ENCODE peak calls at places on chromosomes 5 and 9, in ten cellular contexts. I, D, R, C, E, P, F, J, L and U are unnamed samples.

GRCh38 chr9:82011133-82011532 is 22.6 kb downstream of the SPATA31D1 start:
- DNase-seq in I (no peak), D (no peak), R (no peak), C (no peak), E (no peak), P (no peak), F (no peak), J (no peak), L (no peak), U (no peak)

GRCh38 chr9:122120672-122121071 is 27.6 kb upstream of the TTLL11 start:
- DNase-seq in I (no peak), D (no peak), R (no peak), C (no peak), E (no peak), P (no peak), F (no peak), J (no peak), L (no peak), U (no peak)

GRCh38 chr9:76687861-76688374 is 76.3 kb upstream of the PCA3 start:
- DNase-seq in I (peak), D (no peak), R (no peak), C (no peak), E (no peak), P (no peak), F (no peak), J (no peak), L (no peak), U (no peak)

GRCh38 chr9:93813687-93814560 is 141.2 kb downstream of the BARX1 start:
- DNase-seq in I (no peak), D (peak), R (no peak), C (no peak), E (no peak), P (peak), F (no peak), J (no peak), L (no peak), U (no peak)

GRCh38 chr5:173800340-173800739 is 87.8 kb upstream of the CPEB4 start:
- DNase-seq in I (no peak), D (no peak), R (no peak), C (no peak), E (no peak), P (no peak), F (no peak), J (no peak), L (no peak), U (no peak)

GRCh38 chr5:21142791-21143190 is 1154.8 kb upstream of the CDH18 start:
- DNase-seq in I (no peak), D (no peak), R (no peak), C (no peak), E (no peak), P (no peak), F (no peak), J (no peak), L (no peak), U (no peak)

GRCh38 chr5:19988447-19988846 is 447 bp upstream of the CDH18 start:
- DNase-seq in I (no peak), D (no peak), R (no peak), C (no peak), E (no peak), P (no peak), F (no peak), J (no peak), L (no peak), U (no peak)

GRCh38 chr9:22208846-22209585 is 199.9 kb upstream of the CDKN2B start:
- DNase-seq in I (no peak), D (no peak), R (no peak), C (no peak), E (no peak), P (no peak), F (no peak), J (no peak), L (no peak), U (no peak)

GRCh38 chr9:8652282-8652681 is 852.7 kb upstream of the DMAC1 start:
- DNase-seq in I (no peak), D (no peak), R (no peak), C (no peak), E (no peak), P (no peak), F (no peak), J (no peak), L (no peak), U (no peak)

GRCh38 chr9:137371521-137371941 is 51.4 kb downstream of the EXD3 start:
- DNase-seq in I (no peak), D (no peak), R (no peak), C (peak), E (no peak), P (peak), F (no peak), J (peak), L (no peak), U (peak)

GRCh38 chr5:100792781-100793180 is 110.3 kb downstream of the ST8SIA4 start:
- DNase-seq in I (no peak), D (no peak), R (no peak), C (no peak), E (no peak), P (no peak), F (no peak), J (no peak), L (no peak), U (no peak)

GRCh38 chr5:99248066-99248465 is 319.3 kb upstream of the CHD1 start:
- DNase-seq in I (no peak), D (no peak), R (no peak), C (no peak), E (no peak), P (no peak), F (no peak), J (no peak), L (no peak), U (no peak)

GRCh38 chr5:160133071-160133917 is 14.0 kb upstream of the PWWP2A start:
- DNase-seq in I (peak), D (no peak), R (no peak), C (no peak), E (peak), P (peak), F (peak), J (peak), L (no peak), U (peak)

GRCh38 chr9:20753761-20754160 is 69.7 kb downstream of the FOCAD start:
- DNase-seq in I (no peak), D (no peak), R (no peak), C (no peak), E (no peak), P (no peak), F (no peak), J (no peak), L (no peak), U (no peak)

GRCh38 chr9:122239722-122240121 is 11.0 kb upstream of the LHX6 start:
- DNase-seq in I (no peak), D (no peak), R (no peak), C (no peak), E (no peak), P (no peak), F (no peak), J (no peak), L (no peak), U (no peak)

GRCh38 chr9:36092014-36092413 is 44.5 kb upstream of the GLIPR2 start:
- DNase-seq in I (no peak), D (no peak), R (no peak), C (no peak), E (no peak), P (no peak), F (no peak), J (no peak), L (no peak), U (no peak)

GRCh38 chr5:553874-554273 is 29.6 kb upstream of the SLC9A3 start:
- DNase-seq in I (peak), D (peak), R (peak), C (no peak), E (no peak), P (no peak), F (no peak), J (no peak), L (no peak), U (no peak)

GRCh38 chr5:65338606-65339151 is 143.0 kb downstream of the ADAMTS6 start:
- DNase-seq in I (no peak), D (no peak), R (no peak), C (no peak), E (no peak), P (no peak), F (no peak), J (no peak), L (no peak), U (peak)

GRCh38 chr5:35129276-35129675 is 81.5 kb upstream of the AGXT2 start:
- DNase-seq in I (no peak), D (no peak), R (no peak), C (no peak), E (no peak), P (no peak), F (no peak), J (no peak), L (no peak), U (no peak)

GRCh38 chr9:87836951-87837715 is 45.5 kb upstream of the SPATA31E1 start:
- DNase-seq in I (no peak), D (no peak), R (no peak), C (no peak), E (no peak), P (no peak), F (no peak), J (no peak), L (no peak), U (no peak)

GRCh38 chr5:96245401-96246091 is 187.5 kb downstream of the PCSK1 start:
- DNase-seq in I (no peak), D (no peak), R (no peak), C (no peak), E (no peak), P (no peak), F (no peak), J (no peak), L (peak), U (no peak)

GRCh38 chr9:125889122-125889523 is 141.9 kb downstream of the PBX3 start:
- DNase-seq in I (no peak), D (no peak), R (no peak), C (peak), E (no peak), P (peak), F (no peak), J (peak), L (no peak), U (peak)

GRCh38 chr5:80140496-80140895 is 105.3 kb downstream of the THBS4 start:
- DNase-seq in I (no peak), D (no peak), R (no peak), C (no peak), E (no peak), P (no peak), F (no peak), J (no peak), L (no peak), U (no peak)

GRCh38 chr5:174935854-174936474 is 211.6 kb downstream of the MSX2 start:
- DNase-seq in I (peak), D (peak), R (peak), C (peak), E (peak), P (no peak), F (no peak), J (no peak), L (peak), U (peak)

GRCh38 chr9:89850633-89851325 is 246.0 kb downstream of the GADD45G start:
- DNase-seq in I (peak), D (peak), R (no peak), C (peak), E (no peak), P (no peak), F (no peak), J (no peak), L (no peak), U (no peak)

GRCh38 chr5:31209341-31209740 is 15.9 kb downstream of the CDH6 start:
- DNase-seq in I (no peak), D (no peak), R (no peak), C (no peak), E (no peak), P (no peak), F (no peak), J (no peak), L (no peak), U (no peak)

GRCh38 chr9:82488702-82489578 is 500.4 kb downstream of the SPATA31D1 start:
- DNase-seq in I (peak), D (no peak), R (no peak), C (no peak), E (no peak), P (no peak), F (no peak), J (no peak), L (peak), U (no peak)

DNA sequence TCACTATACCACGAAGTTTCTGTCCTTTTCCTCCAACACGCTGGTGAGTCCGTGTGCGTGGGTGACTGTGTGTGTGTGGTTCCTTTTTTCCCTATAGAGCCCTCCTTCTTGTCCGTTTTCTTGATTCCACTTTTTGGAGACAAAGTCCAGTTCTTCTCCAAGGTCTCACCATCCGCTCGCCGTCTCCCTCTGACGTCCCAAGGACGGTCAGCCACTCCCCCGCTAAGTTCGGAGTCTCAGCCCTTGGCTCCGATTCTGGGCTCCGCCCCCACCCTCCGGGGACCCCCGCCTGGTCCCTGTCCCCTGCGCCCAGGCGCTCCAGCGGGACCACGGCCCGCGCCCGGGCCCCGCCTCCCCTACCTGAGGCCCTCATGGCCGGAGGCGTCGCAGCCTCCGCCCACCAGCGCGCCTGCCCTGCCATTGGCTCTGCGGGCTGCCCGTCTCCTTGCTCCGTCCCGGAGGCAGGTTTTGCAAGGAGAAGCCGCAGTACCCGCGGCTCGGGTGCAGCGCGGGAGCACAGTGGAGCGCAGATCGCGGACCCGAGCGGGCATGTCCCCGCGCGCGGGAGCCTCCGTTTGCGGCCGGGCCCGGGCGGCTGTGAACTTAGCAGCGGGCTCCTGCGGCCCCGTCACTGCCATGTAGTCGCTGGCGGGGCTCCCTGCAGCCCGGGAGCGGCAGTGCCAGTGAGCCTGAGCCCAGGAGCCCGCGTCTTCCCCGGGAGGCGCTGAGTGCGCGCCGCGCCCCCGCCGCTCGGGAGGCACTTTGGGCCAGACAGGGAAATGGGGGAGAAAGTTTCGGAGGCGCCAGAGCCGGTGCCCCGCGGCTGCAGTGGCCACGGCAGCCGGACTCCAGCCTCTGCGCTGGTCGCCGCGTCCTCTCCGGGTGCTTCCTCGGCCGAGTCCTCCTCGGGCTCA is at the start of gene MAST4:
- DNase-seq in I (peak), D (peak), R (peak), C (peak), E (peak), P (peak), F (peak), J (peak), L (peak), U (peak)
- TF ChIP-seq POLR2A in I (no peak), D (peak), R (no peak), C (no peak), E (peak), P (no peak), F (peak), J (peak), L (no peak), U (peak)

DNA sequence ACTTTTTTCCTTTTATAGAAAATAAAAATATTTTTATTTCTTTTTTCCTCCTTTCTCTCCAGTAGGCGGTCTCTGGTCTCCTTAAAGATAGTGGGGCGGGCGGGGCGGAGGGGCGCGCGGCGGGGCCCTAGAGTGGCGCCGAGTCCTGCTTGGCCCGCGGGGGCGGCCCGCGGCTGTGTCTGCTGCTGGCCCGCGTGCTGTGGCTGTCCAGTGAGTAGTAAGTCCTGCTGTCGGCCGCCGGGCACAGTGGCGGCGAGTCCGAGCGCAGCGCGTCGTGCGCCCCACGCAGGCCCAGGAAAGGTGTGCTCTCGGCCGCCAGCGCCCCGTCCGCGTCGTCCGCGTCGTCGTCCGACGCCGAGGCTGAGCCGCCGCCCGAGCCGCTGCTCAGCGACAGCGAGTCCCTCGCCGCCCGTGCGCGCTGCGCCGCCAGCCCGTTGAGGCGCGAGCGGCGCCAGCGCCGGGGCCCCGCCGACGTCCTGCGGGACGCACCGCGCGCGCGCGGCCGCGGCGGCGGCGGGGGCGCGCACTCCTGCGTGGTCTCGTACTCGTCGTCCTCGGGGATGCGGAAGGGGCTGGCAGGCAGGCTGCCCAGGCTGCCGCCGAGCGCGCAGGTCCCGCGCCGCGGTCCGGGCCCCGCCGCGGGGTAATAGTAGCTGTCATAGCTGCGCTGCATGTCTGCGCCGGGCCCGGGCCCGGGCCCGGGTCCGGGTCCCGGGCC is 52.3 kb downstream of the PSD2 start:
- DNase-seq in I (peak), D (peak), R (peak), C (peak), E (no peak), P (peak), F (no peak), J (peak), L (no peak), U (peak)
- TF ChIP-seq EP300 in I (no peak), D (no peak), R (no peak), C (no peak), E (no peak), P (no peak), F (no peak), J (no peak), L (no peak), U (no peak)

GRCh38 chr9:113675475-113675941 is 200.6 kb upstream of the ZNF618 start:
- DNase-seq in I (peak), D (peak), R (no peak), C (peak), E (no peak), P (peak), F (peak), J (peak), L (no peak), U (no peak)
- TF ChIP-seq POLR2A in I (no peak), D (no peak), R (no peak), C (no peak), E (no peak), P (no peak), F (no peak), J (no peak), L (no peak), U (no peak)

GRCh38 chr5:54517174-54517511 is 416 bp upstream of the SNX18 start:
- DNase-seq in I (no peak), D (peak), R (peak), C (no peak), E (no peak), P (no peak), F (no peak), J (no peak), L (no peak), U (no peak)
- TF ChIP-seq EP300 in I (no peak), D (no peak), R (no peak), C (no peak), E (no peak), P (no peak), F (no peak), J (no peak), L (no peak), U (no peak)

GRCh38 chr5:78809444-78809843 is 160.9 kb upstream of the LHFPL2 start:
- DNase-seq in I (no peak), D (no peak), R (no peak), C (peak), E (no peak), P (no peak), F (no peak), J (peak), L (no peak), U (no peak)

GRCh38 chr5:78808380-78808779 is 159.8 kb upstream of the LHFPL2 start:
- DNase-seq in I (no peak), D (no peak), R (no peak), C (no peak), E (no peak), P (no peak), F (no peak), J (no peak), L (no peak), U (no peak)

GRCh38 chr5:78806544-78806943 is 158.0 kb upstream of the LHFPL2 start:
- DNase-seq in I (no peak), D (no peak), R (no peak), C (no peak), E (no peak), P (no peak), F (no peak), J (no peak), L (no peak), U (no peak)

GRCh38 chr5:78810098-78810497 is 161.5 kb upstream of the LHFPL2 start:
- DNase-seq in I (no peak), D (no peak), R (no peak), C (no peak), E (no peak), P (no peak), F (no peak), J (no peak), L (no peak), U (no peak)

GRCh38 chr5:78808818-78809217 is 160.2 kb upstream of the LHFPL2 start:
- DNase-seq in I (no peak), D (no peak), R (no peak), C (no peak), E (no peak), P (no peak), F (no peak), J (no peak), L (no peak), U (no peak)
- TF ChIP-seq POLR2A in I (no peak), D (no peak), R (no peak), C (no peak), E (no peak), P (no peak), F (no peak), J (no peak), L (no peak), U (no peak)

GRCh38 chr5:136020383-136021015 is 8.3 kb upstream of the TGFBI start:
- DNase-seq in I (no peak), D (peak), R (peak), C (peak), E (no peak), P (no peak), F (no peak), J (no peak), L (peak), U (no peak)
- TF ChIP-seq EP300 in I (no peak), D (no peak), R (peak), C (peak), E (no peak), P (no peak), F (peak), J (no peak), L (no peak), U (no peak)